ENCODE peak calls at places on chromosomes 11 and 22, in seven cellular contexts. K is iris pigment epithelial cell; G is Panc1; P is stimulated activated CD8-positive, alpha-beta memory T cell treated with anti-CD3 and anti-CD28 coated beads, Interleukin-4, amount 100 ng/mL, for 1 hour; W is nephron progenitor cell; U is heart right ventricle; N is Karpas-422. B is an unnamed sample.
A peak's percentile ranks its signal among the peaks of the same experiment; 100 is the strongest.

GRCh38 chr11:72752088-72752914 is at the start of gene ARAP1:
- DNase-seq in K (peak; percentile 66), G (peak; percentile 32), P (peak; percentile 55), W (peak; percentile 77), U (peak; percentile 69), N (peak; percentile 89), B (peak; percentile 92)

GRCh38 chr11:121931748-121932352 is 184.2 kb downstream of the BLID start:
- DNase-seq in K (peak; percentile 11), G (no peak), P (no peak), W (no peak), U (no peak), N (no peak), B (no peak)

GRCh38 chr22:46935506-46936377 is 173.3 kb downstream of the TBC1D22A start:
- DNase-seq in K (no peak), G (no peak), P (no peak), W (no peak), U (peak; percentile 13), N (no peak), B (no peak)

GRCh38 chr11:103529217-103529684 is 420.0 kb downstream of the DYNC2H1 start:
- DNase-seq in K (peak; percentile 79), G (peak; percentile 20), P (no peak), W (no peak), U (no peak), N (no peak), B (peak; percentile 47)

GRCh38 chr11:26143553-26144308 is 188.2 kb upstream of the ANO3 start:
- DNase-seq in K (peak; percentile 33), G (no peak), P (no peak), W (no peak), U (no peak), N (no peak), B (no peak)

GRCh38 chr11:113193894-113194293 is 120.5 kb upstream of the TTC12 start:
- DNase-seq in K (no peak), G (no peak), P (no peak), W (no peak), U (peak; percentile 55), N (no peak), B (no peak)

GRCh38 chr22:33073989-33074391 is 15.8 kb upstream of the SYN3 start:
- DNase-seq in K (peak; percentile 10), G (peak; percentile 48), P (no peak), W (no peak), U (no peak), N (no peak), B (no peak)

GRCh38 chr22:41621099-41621910 is at the start of gene XRCC6:
- DNase-seq in K (peak; percentile 99), G (peak; percentile 97), P (peak; percentile 100), W (peak; percentile 100), U (peak; percentile 100), N (peak; percentile 100), B (peak; percentile 99)

GRCh38 chr11:81129618-81130017 is 1604.0 kb downstream of the FAM181B start:
- DNase-seq in K (no peak), G (no peak), P (no peak), W (no peak), U (no peak), N (no peak), B (no peak)

B was measured in ELF-1.